ENCODE peak calls at places on chromosomes 11 and 22, in seven cellular contexts. One of them, this sample, is unnamed.

GRCh38 chr11:12359761-12360160 is 17.6 kb upstream of the PARVA start:
- DNase-seq in naive thymus-derived CD8-positive, alpha-beta T cell: no peak
- DNase-seq in stimulated activated CD4-positive, alpha-beta T cell treated with anti-CD3 and anti-CD28 coated beads, Interleukin-15, amount 100 ng/mL, for 24 hours: no peak
- DNase-seq in MV-4-11: no peak
- DNase-seq in HEK293T: no peak
- DNase-seq in effector memory CD4-positive, alpha-beta T cell: no peak
- DNase-seq in activated naive CD8-positive, alpha-beta T cell treated with anti-CD3 and anti-CD28 coated beads, Interleukin-2, amount 50 U/mL, for 24 hours: no peak
- DNase-seq in this sample: no peak

GRCh38 chr22:12601870-12602779 is 2925.9 kb upstream of the OR11H1 start:
- DNase-seq in stimulated activated CD4-positive, alpha-beta T cell treated with anti-CD3 and anti-CD28 coated beads, Interleukin-15, amount 100 ng/mL, for 24 hours: no peak
- DNase-seq in activated naive CD8-positive, alpha-beta T cell treated with anti-CD3 and anti-CD28 coated beads, Interleukin-2, amount 50 U/mL, for 24 hours: no peak
- DNase-seq in naive thymus-derived CD8-positive, alpha-beta T cell: no peak
- DNase-seq in effector memory CD4-positive, alpha-beta T cell: no peak
- DNase-seq in HEK293T: no peak
- DNase-seq in MV-4-11: no peak
- DNase-seq in this sample: no peak

GRCh38 chr11:34789196-34789834 is 126.9 kb downstream of the APIP start:
- DNase-seq in stimulated activated CD4-positive, alpha-beta T cell treated with anti-CD3 and anti-CD28 coated beads, Interleukin-15, amount 100 ng/mL, for 24 hours: no peak
- DNase-seq in MV-4-11: no peak
- DNase-seq in HEK293T: no peak
- DNase-seq in effector memory CD4-positive, alpha-beta T cell: no peak
- DNase-seq in activated naive CD8-positive, alpha-beta T cell treated with anti-CD3 and anti-CD28 coated beads, Interleukin-2, amount 50 U/mL, for 24 hours: no peak
- DNase-seq in naive thymus-derived CD8-positive, alpha-beta T cell: no peak
- DNase-seq in this sample: no peak

GRCh38 chr22:39214006-39214382 is 30.8 kb downstream of the PDGFB start:
- DNase-seq in MV-4-11: no peak
- DNase-seq in effector memory CD4-positive, alpha-beta T cell: no peak
- DNase-seq in naive thymus-derived CD8-positive, alpha-beta T cell: no peak
- DNase-seq in activated naive CD8-positive, alpha-beta T cell treated with anti-CD3 and anti-CD28 coated beads, Interleukin-2, amount 50 U/mL, for 24 hours: no peak
- DNase-seq in stimulated activated CD4-positive, alpha-beta T cell treated with anti-CD3 and anti-CD28 coated beads, Interleukin-15, amount 100 ng/mL, for 24 hours: no peak
- DNase-seq in HEK293T: no peak
- DNase-seq in this sample: no peak

GRCh38 chr11:65872555-65873279 is at the start of gene EFEMP2:
- DNase-seq in MV-4-11: no peak
- DNase-seq in activated naive CD8-positive, alpha-beta T cell treated with anti-CD3 and anti-CD28 coated beads, Interleukin-2, amount 50 U/mL, for 24 hours: no peak
- DNase-seq in stimulated activated CD4-positive, alpha-beta T cell treated with anti-CD3 and anti-CD28 coated beads, Interleukin-15, amount 100 ng/mL, for 24 hours: no peak
- DNase-seq in naive thymus-derived CD8-positive, alpha-beta T cell: no peak
- DNase-seq in HEK293T: no peak
- DNase-seq in effector memory CD4-positive, alpha-beta T cell: no peak
- DNase-seq in this sample: no peak

GRCh38 chr11:76314741-76315090 is 66.2 kb downstream of the THAP12 start:
- DNase-seq in stimulated activated CD4-positive, alpha-beta T cell treated with anti-CD3 and anti-CD28 coated beads, Interleukin-15, amount 100 ng/mL, for 24 hours: no peak
- DNase-seq in activated naive CD8-positive, alpha-beta T cell treated with anti-CD3 and anti-CD28 coated beads, Interleukin-2, amount 50 U/mL, for 24 hours: no peak
- DNase-seq in naive thymus-derived CD8-positive, alpha-beta T cell: no peak
- DNase-seq in HEK293T: no peak
- DNase-seq in MV-4-11: no peak
- DNase-seq in effector memory CD4-positive, alpha-beta T cell: no peak
- DNase-seq in this sample: no peak

GRCh38 chr11:128714121-128714520 is 20.2 kb downstream of the FLI1 start:
- DNase-seq in HEK293T: no peak
- DNase-seq in activated naive CD8-positive, alpha-beta T cell treated with anti-CD3 and anti-CD28 coated beads, Interleukin-2, amount 50 U/mL, for 24 hours: no peak
- DNase-seq in MV-4-11: no peak
- DNase-seq in effector memory CD4-positive, alpha-beta T cell: no peak
- DNase-seq in naive thymus-derived CD8-positive, alpha-beta T cell: no peak
- DNase-seq in stimulated activated CD4-positive, alpha-beta T cell treated with anti-CD3 and anti-CD28 coated beads, Interleukin-15, amount 100 ng/mL, for 24 hours: no peak
- DNase-seq in this sample: no peak

GRCh38 chr11:95697614-95698408 is 91.8 kb downstream of the FAM76B start:
- DNase-seq in naive thymus-derived CD8-positive, alpha-beta T cell: no peak
- DNase-seq in HEK293T: no peak
- DNase-seq in stimulated activated CD4-positive, alpha-beta T cell treated with anti-CD3 and anti-CD28 coated beads, Interleukin-15, amount 100 ng/mL, for 24 hours: no peak
- DNase-seq in activated naive CD8-positive, alpha-beta T cell treated with anti-CD3 and anti-CD28 coated beads, Interleukin-2, amount 50 U/mL, for 24 hours: no peak
- DNase-seq in MV-4-11: no peak
- DNase-seq in effector memory CD4-positive, alpha-beta T cell: no peak
- DNase-seq in this sample: no peak

GRCh38 chr11:10023202-10023601 is 270.8 kb downstream of the SBF2 start:
- DNase-seq in MV-4-11: no peak
- DNase-seq in HEK293T: no peak
- DNase-seq in effector memory CD4-positive, alpha-beta T cell: no peak
- DNase-seq in naive thymus-derived CD8-positive, alpha-beta T cell: no peak
- DNase-seq in activated naive CD8-positive, alpha-beta T cell treated with anti-CD3 and anti-CD28 coated beads, Interleukin-2, amount 50 U/mL, for 24 hours: no peak
- DNase-seq in stimulated activated CD4-positive, alpha-beta T cell treated with anti-CD3 and anti-CD28 coated beads, Interleukin-15, amount 100 ng/mL, for 24 hours: no peak
- DNase-seq in this sample: no peak

GRCh38 chr11:128598096-128598495 is 10.7 kb upstream of the ETS1 start:
- DNase-seq in effector memory CD4-positive, alpha-beta T cell: no peak
- DNase-seq in stimulated activated CD4-positive, alpha-beta T cell treated with anti-CD3 and anti-CD28 coated beads, Interleukin-15, amount 100 ng/mL, for 24 hours: no peak
- DNase-seq in HEK293T: no peak
- DNase-seq in activated naive CD8-positive, alpha-beta T cell treated with anti-CD3 and anti-CD28 coated beads, Interleukin-2, amount 50 U/mL, for 24 hours: no peak
- DNase-seq in naive thymus-derived CD8-positive, alpha-beta T cell: no peak
- DNase-seq in MV-4-11: no peak
- DNase-seq in this sample: no peak

GRCh38 chr11:102780491-102780918 is at the start of gene MMP10:
- DNase-seq in effector memory CD4-positive, alpha-beta T cell: no peak
- DNase-seq in HEK293T: peak
- DNase-seq in stimulated activated CD4-positive, alpha-beta T cell treated with anti-CD3 and anti-CD28 coated beads, Interleukin-15, amount 100 ng/mL, for 24 hours: no peak
- DNase-seq in activated naive CD8-positive, alpha-beta T cell treated with anti-CD3 and anti-CD28 coated beads, Interleukin-2, amount 50 U/mL, for 24 hours: no peak
- DNase-seq in MV-4-11: peak
- DNase-seq in naive thymus-derived CD8-positive, alpha-beta T cell: no peak
- DNase-seq in this sample: no peak

GRCh38 chr11:57641011-57641410 is 8.7 kb downstream of the YPEL4 start:
- DNase-seq in effector memory CD4-positive, alpha-beta T cell: no peak
- DNase-seq in naive thymus-derived CD8-positive, alpha-beta T cell: no peak
- DNase-seq in stimulated activated CD4-positive, alpha-beta T cell treated with anti-CD3 and anti-CD28 coated beads, Interleukin-15, amount 100 ng/mL, for 24 hours: no peak
- DNase-seq in activated naive CD8-positive, alpha-beta T cell treated with anti-CD3 and anti-CD28 coated beads, Interleukin-2, amount 50 U/mL, for 24 hours: no peak
- DNase-seq in MV-4-11: peak
- DNase-seq in HEK293T: peak
- DNase-seq in this sample: no peak

GRCh38 chr11:62898027-62898426 is 17.3 kb downstream of the SLC3A2 start:
- DNase-seq in HEK293T: no peak
- DNase-seq in activated naive CD8-positive, alpha-beta T cell treated with anti-CD3 and anti-CD28 coated beads, Interleukin-2, amount 50 U/mL, for 24 hours: no peak
- DNase-seq in effector memory CD4-positive, alpha-beta T cell: no peak
- DNase-seq in MV-4-11: no peak
- DNase-seq in stimulated activated CD4-positive, alpha-beta T cell treated with anti-CD3 and anti-CD28 coated beads, Interleukin-15, amount 100 ng/mL, for 24 hours: no peak
- DNase-seq in naive thymus-derived CD8-positive, alpha-beta T cell: no peak
- DNase-seq in this sample: no peak

GRCh38 chr11:84022221-84022620 is 736.1 kb upstream of the CCDC90B start:
- DNase-seq in MV-4-11: no peak
- DNase-seq in activated naive CD8-positive, alpha-beta T cell treated with anti-CD3 and anti-CD28 coated beads, Interleukin-2, amount 50 U/mL, for 24 hours: no peak
- DNase-seq in stimulated activated CD4-positive, alpha-beta T cell treated with anti-CD3 and anti-CD28 coated beads, Interleukin-15, amount 100 ng/mL, for 24 hours: no peak
- DNase-seq in effector memory CD4-positive, alpha-beta T cell: no peak
- DNase-seq in HEK293T: no peak
- DNase-seq in naive thymus-derived CD8-positive, alpha-beta T cell: no peak
- DNase-seq in this sample: no peak

GRCh38 chr22:41808400-41808799 is 7.9 kb downstream of the CCDC134 start:
- DNase-seq in stimulated activated CD4-positive, alpha-beta T cell treated with anti-CD3 and anti-CD28 coated beads, Interleukin-15, amount 100 ng/mL, for 24 hours: no peak
- DNase-seq in activated naive CD8-positive, alpha-beta T cell treated with anti-CD3 and anti-CD28 coated beads, Interleukin-2, amount 50 U/mL, for 24 hours: no peak
- DNase-seq in effector memory CD4-positive, alpha-beta T cell: no peak
- DNase-seq in HEK293T: no peak
- DNase-seq in MV-4-11: no peak
- DNase-seq in naive thymus-derived CD8-positive, alpha-beta T cell: no peak
- DNase-seq in this sample: no peak

GRCh38 chr11:20668410-20668809 is 976 bp upstream of the NELL1 start:
- DNase-seq in effector memory CD4-positive, alpha-beta T cell: no peak
- DNase-seq in activated naive CD8-positive, alpha-beta T cell treated with anti-CD3 and anti-CD28 coated beads, Interleukin-2, amount 50 U/mL, for 24 hours: no peak
- DNase-seq in naive thymus-derived CD8-positive, alpha-beta T cell: no peak
- DNase-seq in HEK293T: no peak
- DNase-seq in MV-4-11: no peak
- DNase-seq in stimulated activated CD4-positive, alpha-beta T cell treated with anti-CD3 and anti-CD28 coated beads, Interleukin-15, amount 100 ng/mL, for 24 hours: no peak
- DNase-seq in this sample: no peak

GRCh38 chr11:70517996-70518907 is 119.9 kb downstream of the CTTN start:
- DNase-seq in activated naive CD8-positive, alpha-beta T cell treated with anti-CD3 and anti-CD28 coated beads, Interleukin-2, amount 50 U/mL, for 24 hours: no peak
- DNase-seq in naive thymus-derived CD8-positive, alpha-beta T cell: no peak
- DNase-seq in MV-4-11: peak
- DNase-seq in effector memory CD4-positive, alpha-beta T cell: no peak
- DNase-seq in stimulated activated CD4-positive, alpha-beta T cell treated with anti-CD3 and anti-CD28 coated beads, Interleukin-15, amount 100 ng/mL, for 24 hours: no peak
- DNase-seq in HEK293T: no peak
- DNase-seq in this sample: no peak

GRCh38 chr11:117378966-117379865 is 51.6 kb downstream of the CEP164 start:
- DNase-seq in HEK293T: no peak
- DNase-seq in stimulated activated CD4-positive, alpha-beta T cell treated with anti-CD3 and anti-CD28 coated beads, Interleukin-15, amount 100 ng/mL, for 24 hours: no peak
- DNase-seq in effector memory CD4-positive, alpha-beta T cell: no peak
- DNase-seq in activated naive CD8-positive, alpha-beta T cell treated with anti-CD3 and anti-CD28 coated beads, Interleukin-2, amount 50 U/mL, for 24 hours: no peak
- DNase-seq in MV-4-11: no peak
- DNase-seq in naive thymus-derived CD8-positive, alpha-beta T cell: no peak
- DNase-seq in this sample: no peak

GRCh38 chr11:1542267-1542666 is 29.8 kb downstream of the DUSP8 start:
- DNase-seq in MV-4-11: no peak
- DNase-seq in activated naive CD8-positive, alpha-beta T cell treated with anti-CD3 and anti-CD28 coated beads, Interleukin-2, amount 50 U/mL, for 24 hours: no peak
- DNase-seq in effector memory CD4-positive, alpha-beta T cell: no peak
- DNase-seq in HEK293T: no peak
- DNase-seq in naive thymus-derived CD8-positive, alpha-beta T cell: no peak
- DNase-seq in stimulated activated CD4-positive, alpha-beta T cell treated with anti-CD3 and anti-CD28 coated beads, Interleukin-15, amount 100 ng/mL, for 24 hours: no peak
- DNase-seq in this sample: no peak

GRCh38 chr11:115929618-115930129 is 425.5 kb upstream of the CADM1 start:
- DNase-seq in HEK293T: no peak
- DNase-seq in effector memory CD4-positive, alpha-beta T cell: no peak
- DNase-seq in stimulated activated CD4-positive, alpha-beta T cell treated with anti-CD3 and anti-CD28 coated beads, Interleukin-15, amount 100 ng/mL, for 24 hours: no peak
- DNase-seq in MV-4-11: no peak
- DNase-seq in activated naive CD8-positive, alpha-beta T cell treated with anti-CD3 and anti-CD28 coated beads, Interleukin-2, amount 50 U/mL, for 24 hours: no peak
- DNase-seq in naive thymus-derived CD8-positive, alpha-beta T cell: no peak
- DNase-seq in this sample: no peak

GRCh38 chr22:37197451-37198289 is 9.6 kb upstream of the C1QTNF6 start:
- DNase-seq in effector memory CD4-positive, alpha-beta T cell: no peak
- DNase-seq in activated naive CD8-positive, alpha-beta T cell treated with anti-CD3 and anti-CD28 coated beads, Interleukin-2, amount 50 U/mL, for 24 hours: no peak
- DNase-seq in naive thymus-derived CD8-positive, alpha-beta T cell: no peak
- DNase-seq in MV-4-11: no peak
- DNase-seq in stimulated activated CD4-positive, alpha-beta T cell treated with anti-CD3 and anti-CD28 coated beads, Interleukin-15, amount 100 ng/mL, for 24 hours: no peak
- DNase-seq in HEK293T: no peak
- DNase-seq in this sample: peak

This sample was measured in PC-9.